ENCODE peak calls at places on chromosomes 3 and 15, in seven cellular contexts. Q is IMR-90, R is H9, W is neuronal stem cell, N is mesenchymal stem cell, F is mesendoderm, P is H1. Y is an unnamed sample.

GRCh38 chr15:33910741-33911140 is 57.6 kb upstream of the CHRM5 start:
- DNase-seq in Q (peak), R (no peak), W (no peak), N (peak), F (no peak), P (no peak), Y (no peak)

GRCh38 chr3:535566-536416 is 339.2 kb downstream of the CHL1 start:
- DNase-seq in Q (peak), R (peak), W (no peak), N (no peak), F (peak), P (peak), Y (no peak)

GRCh38 chr15:70516408-70517193 is 246.8 kb downstream of the UACA start:
- DNase-seq in Q (no peak), R (no peak), W (no peak), N (no peak), F (no peak), P (no peak), Y (no peak)

GRCh38 chr15:62502451-62502850 is 337.4 kb upstream of the C2CD4B start:
- DNase-seq in Q (no peak), R (no peak), W (no peak), N (no peak), F (no peak), P (no peak), Y (no peak)

GRCh38 chr3:102136183-102136582 is 286.9 kb downstream of the NFKBIZ start:
- DNase-seq in Q (no peak), R (no peak), W (no peak), N (no peak), F (no peak), P (no peak), Y (no peak)

GRCh38 chr3:133570937-133571320 is 2.6 kb upstream of the CDV3 start:
- DNase-seq in Q (peak), R (no peak), W (no peak), N (peak), F (no peak), P (no peak), Y (no peak)

GRCh38 chr3:101778385-101779046 is 495 bp upstream of the NXPE3 start:
- DNase-seq in Q (no peak), R (no peak), W (no peak), N (no peak), F (no peak), P (no peak), Y (no peak)

GRCh38 chr15:45265506-45265905 is 13.5 kb downstream of the SLC28A2 start:
- DNase-seq in Q (no peak), R (no peak), W (no peak), N (no peak), F (no peak), P (no peak), Y (no peak)

GRCh38 chr3:157810924-157811718 is 295.1 kb downstream of the SHOX2 start:
- DNase-seq in Q (no peak), R (no peak), W (no peak), N (no peak), F (no peak), P (no peak), Y (no peak)

GRCh38 chr3:129311054-129311902 is 32.6 kb downstream of the HMCES start:
- DNase-seq in Q (no peak), R (no peak), W (no peak), N (no peak), F (no peak), P (no peak), Y (no peak)

GRCh38 chr3:105594219-105594618 is 227.5 kb downstream of the ALCAM start:
- DNase-seq in Q (peak), R (no peak), W (no peak), N (no peak), F (no peak), P (no peak), Y (no peak)

GRCh38 chr3:128698211-128699011 is 27.6 kb upstream of the RAB7A start:
- DNase-seq in Q (no peak), R (peak), W (peak), N (peak), F (peak), P (peak), Y (peak)

GRCh38 chr3:164679245-164679644 is 399.1 kb downstream of the SI start:
- DNase-seq in Q (no peak), R (no peak), W (no peak), N (no peak), F (no peak), P (no peak), Y (no peak)

GRCh38 chr3:154850921-154851320 is 229.2 kb upstream of the MME start:
- DNase-seq in Q (no peak), R (no peak), W (no peak), N (no peak), F (no peak), P (no peak), Y (no peak)

GRCh38 chr3:139448104-139448503 is 28.2 kb downstream of the RBP2 start:
- DNase-seq in Q (no peak), R (no peak), W (no peak), N (no peak), F (no peak), P (no peak), Y (no peak)

GRCh38 chr3:136624894-136625815 is 127.0 kb downstream of the STAG1 start:
- DNase-seq in Q (no peak), R (no peak), W (peak), N (no peak), F (peak), P (no peak), Y (peak)

GRCh38 chr3:154936196-154936595 is 143.9 kb upstream of the MME start:
- DNase-seq in Q (peak), R (no peak), W (no peak), N (no peak), F (no peak), P (no peak), Y (no peak)

GRCh38 chr3:181711325-181712135 is at the start of gene SOX2:
- DNase-seq in Q (peak), R (peak), W (peak), N (peak), F (peak), P (peak), Y (no peak)

GRCh38 chr15:48877630-48878595 is at the start of gene EID1:
- DNase-seq in Q (peak), R (peak), W (peak), N (peak), F (peak), P (peak), Y (peak)

GRCh38 chr15:38255690-38256089 is 3.1 kb downstream of the SPRED1 start:
- DNase-seq in Q (no peak), R (no peak), W (no peak), N (no peak), F (no peak), P (no peak), Y (no peak)

GRCh38 chr3:170083343-170083742 is 45.5 kb downstream of the GPR160 start:
- DNase-seq in Q (no peak), R (no peak), W (no peak), N (no peak), F (no peak), P (no peak), Y (no peak)

GRCh38 chr15:92418864-92419263 is 25.2 kb downstream of the ST8SIA2 start:
- DNase-seq in Q (no peak), R (peak), W (no peak), N (no peak), F (peak), P (no peak), Y (no peak)

GRCh38 chr3:177983341-177983740 is 552.9 kb upstream of the KCNMB2 start:
- DNase-seq in Q (no peak), R (no peak), W (no peak), N (no peak), F (no peak), P (no peak), Y (no peak)

GRCh38 chr3:122299872-122300460 is 25.1 kb upstream of the CSTA start:
- DNase-seq in Q (peak), R (no peak), W (no peak), N (peak), F (peak), P (peak), Y (peak)

GRCh38 chr3:184022323-184022722 is 4.6 kb upstream of the ABCC5 start:
- DNase-seq in Q (no peak), R (no peak), W (no peak), N (no peak), F (no peak), P (no peak), Y (no peak)

GRCh38 chr15:72591361-72591760 is 63.1 kb upstream of the GOLGA6B start:
- DNase-seq in Q (peak), R (no peak), W (no peak), N (peak), F (no peak), P (no peak), Y (no peak)

GRCh38 chr3:27590437-27591320 is 106.5 kb upstream of the SLC4A7 start:
- DNase-seq in Q (peak), R (no peak), W (no peak), N (peak), F (no peak), P (no peak), Y (peak)

GRCh38 chr15:53437985-53438841 is 321.2 kb downstream of the WDR72 start:
- DNase-seq in Q (no peak), R (no peak), W (no peak), N (no peak), F (no peak), P (no peak), Y (no peak)

GRCh38 chr3:12303532-12303931 is 14.7 kb downstream of the PPARG start:
- DNase-seq in Q (peak), R (no peak), W (no peak), N (peak), F (no peak), P (no peak), Y (peak)

GRCh38 chr3:7915356-7915755 is 586.3 kb upstream of the LMCD1 start:
- DNase-seq in Q (no peak), R (no peak), W (no peak), N (no peak), F (peak), P (no peak), Y (no peak)
- H3K4ac ChIP-seq in Q (no peak), R (no peak), W (no peak), N (no peak), F (no peak), P (no peak), Y (no peak)

GRCh38 chr3:186427627-186428026 is 65.6 kb upstream of the DGKG start:
- DNase-seq in Q (peak), R (no peak), W (no peak), N (peak), F (peak), P (no peak), Y (no peak)

GRCh38 chr3:186417791-186418190 is 55.8 kb upstream of the DGKG start:
- DNase-seq in Q (peak), R (no peak), W (no peak), N (peak), F (no peak), P (peak), Y (peak)

GRCh38 chr3:186425788-186426730 is 64.0 kb upstream of the DGKG start:
- DNase-seq in Q (peak), R (no peak), W (no peak), N (peak), F (peak), P (peak), Y (no peak)

GRCh38 chr3:186418601-186419238 is 56.7 kb upstream of the DGKG start:
- DNase-seq in Q (no peak), R (peak), W (no peak), N (peak), F (peak), P (peak), Y (no peak)

GRCh38 chr3:186421946-186422345 is 59.9 kb upstream of the DGKG start:
- DNase-seq in Q (no peak), R (no peak), W (no peak), N (no peak), F (no peak), P (no peak), Y (no peak)
- H2BK120ac ChIP-seq in Q (no peak), R (no peak), W (no peak), N (no peak), F (no peak), P (no peak), Y (no peak)

DNA sequence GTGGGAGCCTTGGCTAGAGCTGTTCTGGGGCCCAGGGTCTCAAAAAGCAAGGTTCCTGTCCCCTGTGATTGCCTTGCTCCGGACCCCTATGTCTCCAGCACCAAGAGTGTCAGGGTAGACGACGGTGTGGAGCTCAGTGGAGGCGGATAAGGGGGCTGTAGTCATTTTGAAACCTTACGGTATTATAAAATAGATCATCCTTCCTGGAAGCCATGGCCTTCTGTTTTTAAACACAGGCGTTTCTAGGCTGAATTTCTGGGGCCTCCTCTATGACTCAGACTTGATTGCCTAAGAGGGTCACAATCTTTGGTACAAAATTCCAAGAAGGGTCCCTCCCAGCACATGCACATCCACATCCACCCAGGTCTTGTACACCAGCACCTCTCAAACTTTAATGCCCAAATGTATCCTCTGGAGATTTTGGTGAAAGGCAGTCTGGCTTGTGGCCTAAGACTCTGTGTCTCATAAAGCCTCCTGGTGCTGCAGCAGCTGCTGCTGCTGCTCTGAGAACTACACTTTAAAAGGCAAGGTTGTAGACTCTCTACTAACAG is 70.5 kb upstream of the XCR1 start:
- DNase-seq in Q (peak), R (no peak), W (no peak), N (peak), F (no peak), P (no peak), Y (no peak)
- H3K27ac ChIP-seq in Q (peak), R (no peak), W (no peak), N (no peak), F (no peak), P (no peak), Y (no peak)

GRCh38 chr3:15847239-15847638 is 49.5 kb upstream of the ANKRD28 start:
- DNase-seq in Q (no peak), R (no peak), W (no peak), N (no peak), F (no peak), P (no peak), Y (peak)

GRCh38 chr3:15851735-15852134 is 54.0 kb upstream of the ANKRD28 start:
- DNase-seq in Q (no peak), R (no peak), W (no peak), N (no peak), F (no peak), P (no peak), Y (no peak)
- H3K4ac ChIP-seq in Q (no peak), R (no peak), W (no peak), N (no peak), F (no peak), P (no peak), Y (no peak)

GRCh38 chr3:21624514-21624913 is 126.5 kb downstream of the ZNF385D start:
- DNase-seq in Q (no peak), R (no peak), W (no peak), N (no peak), F (no peak), P (no peak), Y (peak)

GRCh38 chr3:21618695-21619094 is 132.3 kb downstream of the ZNF385D start:
- DNase-seq in Q (no peak), R (no peak), W (no peak), N (no peak), F (no peak), P (no peak), Y (no peak)

GRCh38 chr3:21621396-21621695 is 129.7 kb downstream of the ZNF385D start:
- DNase-seq in Q (peak), R (no peak), W (no peak), N (peak), F (peak), P (no peak), Y (no peak)

GRCh38 chr3:21620511-21621395 is 130.3 kb downstream of the ZNF385D start:
- DNase-seq in Q (no peak), R (no peak), W (no peak), N (no peak), F (no peak), P (no peak), Y (peak)
- H2BK120ac ChIP-seq in Q (no peak), R (no peak), W (no peak), N (no peak), F (no peak), P (no peak), Y (no peak)

DNA sequence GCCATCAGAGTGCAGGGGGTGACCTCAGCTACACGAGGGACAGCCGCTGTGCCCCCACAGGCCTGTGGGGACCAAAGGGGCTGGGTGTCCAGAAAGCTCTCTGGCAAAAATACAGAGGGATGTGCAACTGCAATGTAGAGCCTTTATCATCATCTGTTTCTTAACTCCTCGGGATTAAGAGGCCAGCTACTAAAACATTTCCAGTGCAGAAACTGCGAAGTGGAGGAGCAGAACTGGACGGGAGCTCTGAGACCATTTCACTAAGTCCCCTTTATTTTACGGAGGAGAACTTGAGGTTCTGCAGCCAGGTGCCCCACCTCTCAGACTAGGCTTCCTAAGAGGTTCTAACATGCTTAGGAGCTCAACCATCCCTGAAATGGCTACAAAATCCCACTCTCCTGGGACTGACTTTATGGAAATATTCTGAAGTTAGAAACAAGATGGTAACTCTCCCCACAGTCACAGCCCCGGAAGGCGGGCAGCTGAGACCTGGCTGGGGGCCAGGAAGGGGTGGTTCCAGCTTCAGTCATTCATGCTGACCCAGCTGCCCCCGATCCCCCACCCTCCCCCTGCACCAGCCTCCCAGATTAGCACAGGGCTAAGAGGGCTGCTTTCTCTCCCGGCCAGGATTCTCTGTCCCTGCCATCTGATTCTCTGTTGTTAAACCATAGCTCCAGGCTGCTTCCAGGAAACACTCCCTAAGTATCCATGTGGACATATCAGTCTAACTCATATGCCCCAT is 40.3 kb downstream of the UMPS start:
- DNase-seq in Q (no peak), R (no peak), W (no peak), N (peak), F (no peak), P (no peak), Y (no peak)
- H3K27ac ChIP-seq in Q (no peak), R (no peak), W (no peak), N (peak), F (no peak), P (no peak), Y (peak)

DNA sequence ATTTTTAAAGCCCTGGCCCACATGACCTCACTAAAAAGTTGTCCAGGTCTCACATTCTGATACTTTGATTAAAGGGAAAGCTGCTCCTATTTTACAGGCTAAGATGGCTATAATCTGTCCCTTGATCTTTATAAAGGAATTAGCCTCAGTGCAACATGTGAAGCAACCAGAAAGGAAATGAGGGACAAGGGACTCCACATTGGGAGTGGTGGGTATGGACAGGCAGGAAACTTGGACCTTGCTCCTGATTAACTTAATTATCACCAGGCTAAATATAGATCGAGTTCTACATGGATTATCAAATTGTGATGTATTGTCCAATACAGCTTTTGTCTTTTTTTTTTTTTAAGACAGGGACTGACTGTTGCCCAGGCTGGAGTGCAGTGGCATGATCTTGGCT is 25.7 kb upstream of the MUC13 start:
- DNase-seq in Q (no peak), R (no peak), W (no peak), N (no peak), F (no peak), P (no peak), Y (no peak)
- H3K4ac ChIP-seq in Q (no peak), R (no peak), W (no peak), N (no peak), F (no peak), P (no peak), Y (no peak)

GRCh38 chr3:194560047-194560446 is 73.2 kb downstream of the TMEM44 start:
- DNase-seq in Q (no peak), R (no peak), W (no peak), N (no peak), F (no peak), P (no peak), Y (no peak)

GRCh38 chr3:194561306-194561974 is 71.8 kb downstream of the TMEM44 start:
- DNase-seq in Q (peak), R (no peak), W (no peak), N (peak), F (no peak), P (no peak), Y (peak)

GRCh38 chr3:194562986-194563385 is 70.2 kb downstream of the TMEM44 start:
- DNase-seq in Q (no peak), R (no peak), W (no peak), N (no peak), F (no peak), P (no peak), Y (no peak)

GRCh38 chr3:194556086-194557056 is 69.6 kb upstream of the ATP13A3 start:
- DNase-seq in Q (peak), R (no peak), W (no peak), N (peak), F (no peak), P (no peak), Y (no peak)

DNA sequence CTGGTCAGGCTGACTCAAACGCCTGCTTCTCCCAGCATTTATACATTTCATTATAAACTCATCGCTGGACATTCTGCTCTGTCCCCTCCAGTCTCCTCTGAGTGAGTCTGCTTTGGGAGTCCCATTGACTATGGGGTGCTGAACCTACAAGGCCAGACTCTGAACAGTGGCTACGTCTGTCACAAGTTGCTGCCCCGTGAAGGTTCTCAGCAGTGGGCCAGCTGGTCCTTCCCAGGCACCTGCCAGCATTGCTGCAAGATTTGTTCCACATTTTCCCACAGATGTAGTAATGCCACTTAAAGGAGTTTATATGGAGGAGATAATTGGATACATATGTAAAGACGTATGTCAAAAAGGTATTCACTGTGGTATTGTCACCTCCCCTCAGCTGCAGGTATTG is 72.7 kb upstream of the ATP13A3 start:
- DNase-seq in Q (no peak), R (no peak), W (no peak), N (no peak), F (no peak), P (no peak), Y (no peak)
- H2BK120ac ChIP-seq in Q (peak), R (no peak), W (no peak), N (peak), F (no peak), P (no peak), Y (no peak)

Y was measured in trophoblast cell.